ENCODE peak calls at places on chromosomes 3 and 15, in nine cellular contexts. V, U, W, E, X, B, G, D and L are unnamed samples.

GRCh38 chr3:136305879-136306278 is 55.7 kb downstream of the PCCB start:
- DNase-seq in U (no peak), X (no peak), B (no peak), V (no peak), E (no peak), W (no peak), G (no peak), D (peak), L (no peak)

GRCh38 chr3:69084668-69085542 is at the start of gene ARL6IP5:
- DNase-seq in V (peak), G (peak), X (peak), W (peak), B (peak), U (peak), E (peak), D (peak), L (peak)

GRCh38 chr15:31257286-31257685 is 69.3 kb upstream of the KLF13 start:
- DNase-seq in W (no peak), V (no peak), E (no peak), X (no peak), U (no peak), D (no peak), G (no peak), B (no peak), L (no peak)

GRCh38 chr3:4687167-4687566 is 194.0 kb downstream of the ITPR1 start:
- DNase-seq in X (peak), D (no peak), W (no peak), B (no peak), E (no peak), G (peak), U (no peak), V (no peak), L (no peak)

GRCh38 chr3:52507359-52507758 is 12.2 kb downstream of the STAB1 start:
- DNase-seq in B (no peak), U (peak), V (peak), W (no peak), G (peak), E (no peak), X (no peak), D (peak), L (peak)

GRCh38 chr15:63500265-63501250 is 3.8 kb upstream of the USP3 start:
- DNase-seq in V (no peak), W (no peak), G (no peak), B (peak), D (no peak), X (no peak), E (no peak), U (no peak), L (no peak)

GRCh38 chr15:94673801-94674200 is 442.4 kb downstream of the MCTP2 start:
- DNase-seq in X (no peak), B (no peak), E (no peak), D (no peak), G (no peak), W (no peak), U (peak), V (no peak), L (peak)

GRCh38 chr15:63501256-63502089 is 2.9 kb upstream of the USP3 start:
- DNase-seq in B (peak), V (peak), U (peak), E (peak), G (peak), X (no peak), D (peak), W (no peak), L (peak)

GRCh38 chr3:143120716-143121239 is 1.2 kb downstream of the CHST2 start:
- DNase-seq in G (peak), U (peak), X (peak), E (peak), W (peak), B (peak), D (peak), V (peak), L (peak)

GRCh38 chr15:48530528-48530927 is 115.0 kb downstream of the FBN1 start:
- DNase-seq in X (no peak), G (no peak), B (no peak), D (no peak), V (no peak), U (no peak), E (no peak), W (no peak), L (no peak)

GRCh38 chr15:25061808-25062550 is 107.2 kb downstream of the SNRPN start:
- DNase-seq in B (no peak), G (no peak), X (no peak), E (no peak), W (no peak), D (no peak), V (peak), U (peak), L (no peak)

GRCh38 chr3:18424862-18425640 is at the start of gene SATB1:
- DNase-seq in V (peak), U (peak), G (peak), B (peak), E (peak), X (peak), W (peak), D (peak), L (no peak)

GRCh38 chr3:144185291-144185690 is 213.7 kb downstream of the DIPK2A start:
- DNase-seq in V (no peak), U (no peak), B (no peak), D (no peak), W (no peak), E (no peak), X (no peak), G (no peak), L (no peak)

GRCh38 chr3:50265988-50266387 is 3.0 kb upstream of the SEMA3B start:
- DNase-seq in X (no peak), E (no peak), U (no peak), G (no peak), V (peak), D (no peak), W (no peak), B (no peak), L (no peak)

GRCh38 chr3:185263423-185263822 is 9.6 kb upstream of the EHHADH start:
- DNase-seq in X (no peak), E (no peak), U (no peak), B (no peak), G (no peak), W (no peak), V (no peak), D (no peak), L (no peak)

GRCh38 chr3:150104564-150104963 is 133.9 kb upstream of the PFN2 start:
- DNase-seq in X (no peak), D (no peak), G (no peak), W (no peak), U (no peak), E (no peak), B (no peak), V (no peak), L (no peak)

GRCh38 chr3:132461544-132461943 is 44.2 kb downstream of the DNAJC13 start:
- DNase-seq in W (no peak), D (no peak), X (no peak), U (no peak), B (no peak), E (no peak), G (no peak), V (no peak), L (no peak)

GRCh38 chr15:80415331-80415730 is 11.1 kb downstream of the ARNT2 start:
- DNase-seq in E (no peak), B (no peak), D (no peak), W (peak), U (no peak), V (no peak), G (no peak), X (no peak), L (no peak)

GRCh38 chr3:195372220-195372619 is 70.6 kb downstream of the ACAP2 start:
- DNase-seq in D (no peak), X (no peak), U (no peak), B (no peak), G (no peak), W (no peak), E (no peak), V (no peak), L (peak)

GRCh38 chr3:90253131-90253530 is 1145.7 kb downstream of the EPHA3 start:
- DNase-seq in U (no peak), G (no peak), E (no peak), B (no peak), D (no peak), X (no peak), W (no peak), V (no peak), L (no peak)

GRCh38 chr3:185151959-185152432 is 864 bp downstream of the C3orf70 start:
- DNase-seq in V (no peak), B (no peak), G (no peak), D (no peak), U (no peak), W (no peak), X (no peak), E (no peak), L (no peak)

GRCh38 chr3:55720614-55721013 is 233.5 kb upstream of the WNT5A start:
- DNase-seq in U (no peak), V (no peak), D (peak), X (no peak), B (no peak), G (no peak), W (no peak), E (no peak), L (peak)

GRCh38 chr3:53162672-53163458 is 1.9 kb downstream of the PRKCD start:
- DNase-seq in G (no peak), D (no peak), W (no peak), E (no peak), V (peak), U (no peak), B (peak), X (peak), L (no peak)

GRCh38 chr3:44198265-44198956 is 43.3 kb upstream of the TOPAZ1 start:
- DNase-seq in D (peak), W (peak), U (no peak), B (peak), V (peak), E (peak), X (peak), G (peak), L (peak)

GRCh38 chr3:14358426-14359211 is 43.8 kb upstream of the SLC6A6 start:
- DNase-seq in D (peak), G (peak), B (no peak), V (no peak), W (no peak), U (peak), X (no peak), E (peak), L (no peak)

GRCh38 chr3:15317164-15317477 is 15.3 kb downstream of the SH3BP5 start:
- DNase-seq in W (no peak), X (no peak), E (peak), G (no peak), D (peak), B (no peak), U (no peak), V (no peak), L (no peak)

GRCh38 chr3:56782900-56783299 is 18.8 kb downstream of the ARHGEF3 start:
- DNase-seq in W (no peak), B (no peak), V (no peak), E (no peak), G (no peak), X (no peak), D (no peak), U (no peak), L (no peak)

GRCh38 chr3:146277953-146278631 is 27.2 kb upstream of the PLSCR4 start:
- DNase-seq in V (no peak), B (no peak), E (no peak), G (no peak), X (no peak), U (no peak), W (no peak), D (peak), L (peak)

GRCh38 chr3:184261270-184262165 is at the start of gene CAMK2N2:
- DNase-seq in D (peak), V (peak), W (peak), X (peak), U (peak), E (peak), G (peak), B (peak), L (peak)

DNA sequence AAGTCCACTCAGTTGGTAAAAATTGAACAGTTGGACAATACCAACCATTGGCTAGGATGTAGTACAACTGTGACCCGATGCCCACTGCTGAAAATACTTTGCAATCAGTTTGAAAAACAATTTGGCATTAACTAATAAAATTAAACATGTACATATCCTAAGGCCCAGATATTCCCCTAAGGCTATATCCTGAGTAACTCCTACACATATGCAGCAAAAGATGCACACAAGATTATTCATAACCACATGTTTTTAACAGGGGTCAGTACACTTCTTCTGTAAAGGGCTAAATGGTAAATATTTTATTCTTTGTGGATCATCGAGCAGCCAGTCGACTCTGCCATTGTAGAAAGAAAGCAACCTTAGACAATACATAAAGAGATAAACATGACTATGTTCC is 116.3 kb downstream of the MEX3B start:
- DNase-seq in B (no peak), V (no peak), D (no peak), E (no peak), U (no peak), G (no peak), X (no peak), W (no peak), L (no peak)
- TF ChIP-seq CTCF in B (no peak), V (no peak), D (no peak), E (no peak), U (no peak), G (no peak), X (no peak), W (no peak), L (no peak)

DNA sequence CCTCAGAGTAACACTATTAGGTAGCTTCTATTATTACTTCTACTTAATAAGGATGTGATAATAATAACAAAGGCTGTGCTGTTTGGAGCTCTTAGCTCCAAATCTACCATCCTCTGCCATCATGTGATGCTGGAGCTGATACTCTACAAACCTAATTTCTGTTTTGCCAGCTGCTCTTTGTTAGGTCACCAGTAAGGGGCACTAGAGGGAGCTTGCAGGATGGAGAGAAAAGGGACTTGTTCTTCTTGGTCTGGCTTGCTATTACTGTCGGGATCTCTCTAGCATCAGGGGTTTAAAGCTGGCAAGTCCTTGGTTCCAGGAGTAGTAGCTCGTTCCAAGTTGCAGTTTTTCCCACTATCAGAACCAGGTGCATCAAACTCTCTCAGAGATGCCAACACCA is 194.9 kb upstream of the KBTBD8 start:
- DNase-seq in X (no peak), B (no peak), E (no peak), D (no peak), G (peak), U (no peak), V (peak), W (no peak), L (no peak)
- TF ChIP-seq CTCF in X (no peak), B (no peak), E (no peak), D (peak), G (peak), U (no peak), V (peak), W (peak), L (no peak)

DNA sequence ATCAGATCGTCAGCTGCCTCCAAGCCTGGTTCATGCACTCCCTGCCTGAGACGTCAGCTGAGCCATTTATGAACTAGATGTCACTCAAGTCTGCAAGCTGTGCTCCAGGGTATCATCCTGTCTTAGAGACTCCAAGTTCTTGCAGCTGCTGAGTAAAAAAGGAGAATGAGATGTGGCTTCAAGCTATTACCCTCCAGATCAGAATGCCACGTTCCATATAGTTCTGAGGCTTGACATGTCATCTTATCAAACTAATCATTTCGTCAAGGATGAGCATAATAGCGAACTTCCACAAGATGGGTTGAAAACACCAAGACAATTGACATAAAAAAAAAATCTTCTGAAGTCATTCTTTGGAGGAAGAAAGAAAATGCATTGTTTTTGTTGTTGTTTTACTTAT is 766.2 kb downstream of the TBL1XR1 start:
- DNase-seq in V (no peak), B (no peak), U (no peak), W (no peak), X (no peak), E (no peak), D (no peak), G (no peak), L (no peak)
- TF ChIP-seq CTCF in V (no peak), B (no peak), U (no peak), W (no peak), X (no peak), E (no peak), D (no peak), G (no peak), L (no peak)

GRCh38 chr15:39602143-39602542 is 21.3 kb downstream of the THBS1 start:
- DNase-seq in E (no peak), D (no peak), X (no peak), V (peak), U (no peak), W (no peak), B (no peak), G (peak), L (no peak)
- TF ChIP-seq CTCF in E (no peak), D (no peak), X (peak), V (peak), U (no peak), W (peak), B (no peak), G (peak), L (no peak)

GRCh38 chr15:75181780-75182179 is 19.9 kb upstream of the C15orf39 start:
- DNase-seq in U (no peak), E (no peak), X (no peak), D (no peak), B (no peak), G (no peak), V (no peak), W (no peak), L (no peak)

GRCh38 chr15:75179773-75180140 is 21.9 kb upstream of the C15orf39 start:
- DNase-seq in W (no peak), X (no peak), E (no peak), V (no peak), B (no peak), G (peak), U (no peak), D (no peak), L (no peak)

GRCh38 chr15:75185271-75186029 is 16.2 kb upstream of the C15orf39 start:
- DNase-seq in D (no peak), U (no peak), B (no peak), W (no peak), V (no peak), E (no peak), G (no peak), X (no peak), L (no peak)

GRCh38 chr15:75178938-75179772 is 22.5 kb upstream of the C15orf39 start:
- DNase-seq in U (no peak), V (no peak), X (no peak), E (no peak), W (no peak), D (no peak), G (no peak), B (no peak), L (no peak)

DNA sequence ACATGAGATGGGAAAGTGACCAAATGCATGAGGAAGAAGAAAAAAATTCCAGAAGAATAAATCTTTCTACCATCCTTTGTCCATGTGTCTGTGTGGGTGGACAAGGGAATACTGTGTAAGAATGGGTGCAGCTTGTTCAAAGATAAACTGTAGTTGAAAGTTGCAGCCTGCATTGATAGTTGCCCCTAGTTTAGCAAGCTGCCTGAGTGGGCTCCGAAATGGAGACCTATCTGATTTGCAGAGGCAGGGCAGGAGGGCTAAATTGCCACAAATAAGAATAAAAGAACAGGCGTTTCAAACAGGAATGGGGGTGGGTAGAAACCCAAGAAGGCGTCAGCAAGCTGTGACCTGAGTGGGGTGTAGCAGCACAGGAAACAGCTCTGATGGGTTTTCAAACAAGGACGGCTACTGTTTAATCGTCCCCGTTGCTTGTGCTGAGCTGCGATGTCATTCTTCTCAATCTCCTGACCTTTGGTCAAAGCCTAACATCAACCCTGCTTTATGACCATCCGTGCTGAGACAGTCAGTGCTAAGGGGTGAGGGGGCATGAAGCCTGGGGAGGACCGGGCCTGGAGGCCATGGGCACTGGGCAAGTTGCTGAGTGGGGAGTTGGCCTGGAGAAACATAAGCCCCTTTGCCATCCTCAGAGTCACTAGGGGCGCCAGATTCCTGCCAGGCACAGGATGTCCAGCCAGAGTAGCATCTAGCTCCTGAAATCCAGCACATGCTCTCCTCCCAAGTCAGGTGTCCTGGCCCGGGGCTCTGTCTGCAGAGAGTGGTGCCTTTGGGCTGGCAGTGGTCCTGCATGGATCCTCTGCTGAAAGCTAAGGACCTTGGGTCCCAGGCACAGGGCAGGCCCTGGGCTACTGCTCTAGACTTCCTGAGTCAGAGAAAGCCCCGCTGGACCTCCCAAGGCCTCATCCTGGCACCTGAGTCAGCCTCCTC is 19.2 kb upstream of the C15orf39 start:
- DNase-seq in E (no peak), V (peak), X (no peak), U (no peak), B (no peak), W (no peak), G (no peak), D (no peak), L (no peak)
- TF ChIP-seq CTCF in E (no peak), V (peak), X (no peak), U (no peak), B (peak), W (no peak), G (peak), D (no peak), L (no peak)